ENCODE peak calls at places on chromosome 4, in six cellular contexts. One of them, this sample, is unnamed.

GRCh38 chr4:26082565-26082964 is 168.5 kb downstream of the SMIM20 start:
- DNase-seq in AG04450: no peak
- DNase-seq in neural progenitor cell: no peak
- DNase-seq in esophagus squamous epithelium: no peak
- DNase-seq in fibroblast of lung: no peak
- DNase-seq in heart left ventricle: no peak
- DNase-seq in this sample: no peak

GRCh38 chr4:64158648-64159326 is 250.5 kb downstream of the TECRL start:
- DNase-seq in AG04450: no peak
- DNase-seq in fibroblast of lung: peak; percentile 36
- DNase-seq in neural progenitor cell: peak; percentile 82
- DNase-seq in esophagus squamous epithelium: no peak
- DNase-seq in heart left ventricle: no peak
- DNase-seq in this sample: peak; percentile 31

GRCh38 chr4:34516524-34516923 is 1727.8 kb downstream of the ARAP2 start:
- DNase-seq in AG04450: no peak
- DNase-seq in fibroblast of lung: no peak
- DNase-seq in neural progenitor cell: no peak
- DNase-seq in esophagus squamous epithelium: no peak
- DNase-seq in heart left ventricle: no peak
- DNase-seq in this sample: no peak

GRCh38 chr4:40842318-40842717 is 92.6 kb downstream of the NSUN7 start:
- DNase-seq in fibroblast of lung: peak; percentile 50
- DNase-seq in esophagus squamous epithelium: no peak
- DNase-seq in neural progenitor cell: no peak
- DNase-seq in heart left ventricle: no peak
- DNase-seq in AG04450: no peak
- DNase-seq in this sample: no peak

GRCh38 chr4:38378478-38378877 is 285.5 kb upstream of the KLF3 start:
- DNase-seq in AG04450: no peak
- DNase-seq in esophagus squamous epithelium: no peak
- DNase-seq in neural progenitor cell: no peak
- DNase-seq in fibroblast of lung: no peak
- DNase-seq in heart left ventricle: no peak
- DNase-seq in this sample: no peak

GRCh38 chr4:20544645-20545044 is 155.6 kb upstream of the PACRGL start:
- DNase-seq in AG04450: no peak
- DNase-seq in fibroblast of lung: peak; percentile 41
- DNase-seq in esophagus squamous epithelium: no peak
- DNase-seq in neural progenitor cell: peak; percentile 36
- DNase-seq in heart left ventricle: no peak
- DNase-seq in this sample: no peak

GRCh38 chr4:154779362-154779947 is 1.6 kb upstream of the RBM46 start:
- DNase-seq in neural progenitor cell: peak; percentile 41
- DNase-seq in fibroblast of lung: peak; percentile 39
- DNase-seq in AG04450: peak; percentile 4
- DNase-seq in heart left ventricle: no peak
- DNase-seq in esophagus squamous epithelium: no peak
- DNase-seq in this sample: no peak

GRCh38 chr4:141462361-141462760 is 174.0 kb upstream of the IL15 start:
- DNase-seq in heart left ventricle: no peak
- DNase-seq in neural progenitor cell: no peak
- DNase-seq in fibroblast of lung: no peak
- DNase-seq in esophagus squamous epithelium: no peak
- DNase-seq in AG04450: no peak
- DNase-seq in this sample: no peak

GRCh38 chr4:52588771-52589591 is 70.1 kb downstream of the USP46 start:
- DNase-seq in neural progenitor cell: no peak
- DNase-seq in AG04450: peak; percentile 66
- DNase-seq in esophagus squamous epithelium: no peak
- DNase-seq in fibroblast of lung: peak; percentile 97
- DNase-seq in heart left ventricle: no peak
- DNase-seq in this sample: peak; percentile 20

GRCh38 chr4:169152899-169153298 is 117.9 kb downstream of the SH3RF1 start:
- DNase-seq in fibroblast of lung: no peak
- DNase-seq in AG04450: no peak
- DNase-seq in heart left ventricle: no peak
- DNase-seq in esophagus squamous epithelium: no peak
- DNase-seq in neural progenitor cell: no peak
- DNase-seq in this sample: no peak

GRCh38 chr4:108433832-108434231 is 186.5 kb upstream of the RPL34 start:
- DNase-seq in heart left ventricle: no peak
- DNase-seq in AG04450: peak; percentile 75
- DNase-seq in neural progenitor cell: no peak
- DNase-seq in fibroblast of lung: peak; percentile 90
- DNase-seq in esophagus squamous epithelium: no peak
- DNase-seq in this sample: no peak

GRCh38 chr4:176791591-176792347 is 953 bp downstream of the VEGFC start:
- DNase-seq in AG04450: no peak
- DNase-seq in heart left ventricle: peak; percentile 63
- DNase-seq in fibroblast of lung: peak; percentile 63
- DNase-seq in neural progenitor cell: peak; percentile 67
- DNase-seq in esophagus squamous epithelium: no peak
- DNase-seq in this sample: no peak

GRCh38 chr4:79308087-79308486 is 17.8 kb downstream of the NAA11 start:
- DNase-seq in AG04450: no peak
- DNase-seq in neural progenitor cell: no peak
- DNase-seq in fibroblast of lung: no peak
- DNase-seq in heart left ventricle: no peak
- DNase-seq in esophagus squamous epithelium: no peak
- DNase-seq in this sample: no peak

GRCh38 chr4:38523524-38524448 is 140.2 kb upstream of the KLF3 start:
- DNase-seq in heart left ventricle: no peak
- DNase-seq in esophagus squamous epithelium: no peak
- DNase-seq in neural progenitor cell: no peak
- DNase-seq in AG04450: no peak
- DNase-seq in fibroblast of lung: peak; percentile 3
- DNase-seq in this sample: no peak

GRCh38 chr4:159303435-159303834 is 200.6 kb downstream of the RAPGEF2 start:
- DNase-seq in heart left ventricle: no peak
- DNase-seq in AG04450: no peak
- DNase-seq in neural progenitor cell: no peak
- DNase-seq in esophagus squamous epithelium: no peak
- DNase-seq in fibroblast of lung: no peak
- DNase-seq in this sample: no peak

GRCh38 chr4:35541888-35542213 is 702.5 kb downstream of the ARAP2 start:
- DNase-seq in neural progenitor cell: peak; percentile 23
- DNase-seq in esophagus squamous epithelium: no peak
- DNase-seq in AG04450: no peak
- DNase-seq in heart left ventricle: no peak
- DNase-seq in fibroblast of lung: no peak
- DNase-seq in this sample: no peak

GRCh38 chr4:169070895-169071218 is 60.8 kb upstream of the CBR4 start:
- DNase-seq in heart left ventricle: no peak
- DNase-seq in neural progenitor cell: no peak
- DNase-seq in AG04450: no peak
- DNase-seq in fibroblast of lung: peak; percentile 64
- DNase-seq in esophagus squamous epithelium: no peak
- DNase-seq in this sample: no peak

GRCh38 chr4:152165851-152166250 is 370.0 kb downstream of the FBXW7 start:
- DNase-seq in heart left ventricle: no peak
- DNase-seq in esophagus squamous epithelium: no peak
- DNase-seq in AG04450: no peak
- DNase-seq in fibroblast of lung: peak; percentile 23
- DNase-seq in neural progenitor cell: no peak
- DNase-seq in this sample: no peak

GRCh38 chr4:39047691-39048090 is 14.3 kb upstream of the KLHL5 start:
- DNase-seq in AG04450: no peak
- DNase-seq in esophagus squamous epithelium: no peak
- DNase-seq in neural progenitor cell: no peak
- DNase-seq in heart left ventricle: no peak
- DNase-seq in fibroblast of lung: no peak
- DNase-seq in this sample: no peak

GRCh38 chr4:182306792-182307507 is 63.7 kb downstream of the TENM3 start:
- DNase-seq in fibroblast of lung: peak; percentile 52
- DNase-seq in heart left ventricle: no peak
- DNase-seq in esophagus squamous epithelium: no peak
- DNase-seq in neural progenitor cell: no peak
- DNase-seq in AG04450: no peak
- DNase-seq in this sample: no peak

GRCh38 chr4:94995684-94996394 is 238.1 kb downstream of the BMPR1B start:
- DNase-seq in AG04450: no peak
- DNase-seq in heart left ventricle: no peak
- DNase-seq in esophagus squamous epithelium: no peak
- DNase-seq in fibroblast of lung: peak; percentile 71
- DNase-seq in neural progenitor cell: peak; percentile 82
- DNase-seq in this sample: no peak

GRCh38 chr4:71566856-71567255 is 217.0 kb downstream of the GC start:
- DNase-seq in AG04450: no peak
- DNase-seq in neural progenitor cell: no peak
- DNase-seq in fibroblast of lung: peak; percentile 21
- DNase-seq in esophagus squamous epithelium: no peak
- DNase-seq in heart left ventricle: no peak
- DNase-seq in this sample: no peak

GRCh38 chr4:54495641-54496040 is 162.1 kb upstream of the KIT start:
- DNase-seq in neural progenitor cell: no peak
- DNase-seq in esophagus squamous epithelium: no peak
- DNase-seq in AG04450: no peak
- DNase-seq in fibroblast of lung: no peak
- DNase-seq in heart left ventricle: no peak
- DNase-seq in this sample: no peak

GRCh38 chr4:27360651-27361347 is 500.2 kb downstream of the STIM2 start:
- DNase-seq in heart left ventricle: no peak
- DNase-seq in esophagus squamous epithelium: no peak
- DNase-seq in AG04450: no peak
- DNase-seq in fibroblast of lung: peak; percentile 88
- DNase-seq in neural progenitor cell: peak; percentile 78
- DNase-seq in this sample: no peak

GRCh38 chr4:124173892-124174291 is 538.6 kb downstream of the ANKRD50 start:
- DNase-seq in AG04450: no peak
- DNase-seq in fibroblast of lung: no peak
- DNase-seq in esophagus squamous epithelium: no peak
- DNase-seq in neural progenitor cell: no peak
- DNase-seq in heart left ventricle: no peak
- DNase-seq in this sample: no peak

GRCh38 chr4:165381821-165382373 is 3.1 kb downstream of the CPE start:
- DNase-seq in heart left ventricle: no peak
- DNase-seq in esophagus squamous epithelium: no peak
- DNase-seq in AG04450: no peak
- DNase-seq in neural progenitor cell: peak; percentile 80
- DNase-seq in fibroblast of lung: no peak
- DNase-seq in this sample: no peak

GRCh38 chr4:165378763-165379631 is at the start of gene CPE:
- DNase-seq in fibroblast of lung: peak; percentile 78
- DNase-seq in AG04450: no peak
- DNase-seq in esophagus squamous epithelium: no peak
- DNase-seq in neural progenitor cell: peak; percentile 90
- DNase-seq in heart left ventricle: peak; percentile 87
- DNase-seq in this sample: peak; percentile 77

GRCh38 chr4:165382640-165383039 is 3.8 kb downstream of the CPE start:
- DNase-seq in fibroblast of lung: no peak
- DNase-seq in neural progenitor cell: peak; percentile 3
- DNase-seq in esophagus squamous epithelium: no peak
- DNase-seq in AG04450: no peak
- DNase-seq in heart left ventricle: no peak
- DNase-seq in this sample: no peak

GRCh38 chr4:165378398-165378762 is 428 bp upstream of the CPE start:
- DNase-seq in neural progenitor cell: no peak
- DNase-seq in esophagus squamous epithelium: no peak
- DNase-seq in heart left ventricle: no peak
- DNase-seq in AG04450: no peak
- DNase-seq in fibroblast of lung: no peak
- DNase-seq in this sample: no peak

DNA sequence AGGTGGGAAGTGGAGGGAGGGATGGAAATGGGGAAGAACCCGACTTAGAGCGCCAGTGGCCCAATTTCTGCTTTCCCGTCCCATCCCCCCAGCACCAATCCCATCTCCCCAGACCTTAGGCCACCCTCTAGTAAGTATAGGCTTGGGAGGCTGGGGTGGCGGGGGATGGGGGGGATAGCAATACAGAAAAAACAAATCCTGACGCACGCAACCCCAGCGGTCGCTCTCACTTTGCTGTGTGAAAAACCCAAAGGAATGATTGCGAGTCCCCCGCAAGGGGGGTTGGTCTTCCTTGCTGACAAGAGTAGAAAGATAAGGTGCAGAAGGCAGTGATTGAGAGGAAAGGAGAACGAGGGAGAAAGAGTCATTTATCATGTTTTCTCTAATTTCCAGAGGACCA is 854 bp downstream of the CPE start:
- DNase-seq in neural progenitor cell: peak; percentile 62
- DNase-seq in heart left ventricle: no peak
- DNase-seq in AG04450: no peak
- DNase-seq in esophagus squamous epithelium: no peak
- DNase-seq in fibroblast of lung: peak; percentile 44
- DNase-seq in this sample: peak; percentile 26
- H3K4me3 ChIP-seq in neural progenitor cell: peak overlapping the region; percentile 53
- H3K4me3 ChIP-seq in heart left ventricle: peak overlapping the region; percentile 49
- H3K4me3 ChIP-seq in AG04450: peak overlapping the region; percentile 58
- H3K4me3 ChIP-seq in esophagus squamous epithelium: peak overlapping the region; percentile 53
- H3K4me3 ChIP-seq in fibroblast of lung: peak overlapping the region; percentile 62
- H3K4me3 ChIP-seq in this sample: peak overlapping the region; percentile 44

GRCh38 chr4:106587558-106587957 is 219.0 kb upstream of the GIMD1 start:
- DNase-seq in neural progenitor cell: no peak
- DNase-seq in fibroblast of lung: peak; percentile 87
- DNase-seq in esophagus squamous epithelium: no peak
- DNase-seq in heart left ventricle: no peak
- DNase-seq in AG04450: peak; percentile 18
- DNase-seq in this sample: no peak
- TF ChIP-seq CTCF in neural progenitor cell: no peak
- TF ChIP-seq CTCF in fibroblast of lung: no peak
- TF ChIP-seq CTCF in esophagus squamous epithelium: no peak
- TF ChIP-seq CTCF in heart left ventricle: no peak
- TF ChIP-seq CTCF in AG04450: no peak
- TF ChIP-seq CTCF in this sample: no peak

GRCh38 chr4:185783574-185783973 is 28.4 kb downstream of the SORBS2 start:
- DNase-seq in fibroblast of lung: no peak
- DNase-seq in heart left ventricle: no peak
- DNase-seq in neural progenitor cell: no peak
- DNase-seq in esophagus squamous epithelium: no peak
- DNase-seq in AG04450: no peak
- DNase-seq in this sample: no peak
- H3K27ac ChIP-seq in fibroblast of lung: no peak overlapping the region
- H3K27ac ChIP-seq in heart left ventricle: peak overlapping the region; percentile 61
- H3K27ac ChIP-seq in neural progenitor cell: no peak overlapping the region
- H3K27ac ChIP-seq in esophagus squamous epithelium: no peak overlapping the region
- H3K27ac ChIP-seq in AG04450: no peak overlapping the region
- H3K27ac ChIP-seq in this sample: no peak overlapping the region

DNA sequence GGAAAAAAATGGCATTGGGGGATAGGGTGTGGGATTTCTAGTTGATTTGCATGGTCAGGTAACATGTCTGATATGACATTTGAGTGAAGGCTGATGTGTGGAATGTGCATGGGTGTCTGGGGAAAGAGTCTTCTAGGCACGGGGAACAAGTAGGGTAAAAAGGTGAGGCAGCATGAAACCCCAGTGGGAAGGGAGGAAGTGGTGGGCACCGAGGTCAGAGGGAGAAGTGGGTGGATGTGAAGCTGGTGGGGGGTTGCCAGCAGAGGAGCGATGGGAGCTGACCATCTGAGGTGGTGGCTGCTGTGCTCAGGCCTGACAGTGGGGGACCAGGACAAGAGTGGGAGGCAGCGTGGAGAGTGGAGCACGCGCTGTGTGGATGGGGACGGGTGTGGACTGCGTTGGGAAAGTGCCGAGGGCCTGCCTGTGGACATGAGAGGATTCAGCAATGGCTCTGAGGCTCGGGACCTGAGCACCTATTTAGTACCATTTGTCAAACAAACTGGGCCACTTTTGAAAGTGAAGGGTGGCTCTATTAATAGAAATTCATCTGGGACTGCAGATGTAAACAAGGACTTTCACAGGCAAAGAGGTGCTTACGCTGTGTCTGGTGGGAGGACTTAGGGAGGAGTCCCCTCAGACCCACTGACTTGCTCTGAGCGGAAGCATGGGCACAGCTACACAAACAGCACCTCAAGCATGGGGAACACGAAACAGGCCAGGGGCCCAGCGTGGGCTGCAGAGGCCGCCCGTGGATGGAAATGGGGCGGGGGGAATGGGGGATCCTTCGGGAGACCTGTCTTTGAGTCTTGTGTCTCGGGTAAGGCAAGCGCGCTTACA is 16.7 kb upstream of the S100P start:
- DNase-seq in AG04450: no peak
- DNase-seq in fibroblast of lung: no peak
- DNase-seq in neural progenitor cell: no peak
- DNase-seq in heart left ventricle: no peak
- DNase-seq in esophagus squamous epithelium: no peak
- DNase-seq in this sample: no peak
- H3K4me3 ChIP-seq in AG04450: peak overlapping the region; percentile 17
- H3K4me3 ChIP-seq in fibroblast of lung: no peak overlapping the region
- H3K4me3 ChIP-seq in neural progenitor cell: no peak overlapping the region
- H3K4me3 ChIP-seq in heart left ventricle: no peak overlapping the region
- H3K4me3 ChIP-seq in esophagus squamous epithelium: no peak overlapping the region
- H3K4me3 ChIP-seq in this sample: no peak overlapping the region